ENCODE peak calls at places on chromosomes 1 and 21, in seven cellular contexts. H, Z, C, M, V, Y and D are unnamed samples.

GRCh38 chr1:46148318-46148717 is 15.9 kb upstream of the PIK3R3 start:
- DNase-seq in H (peak), Z (no peak), C (no peak), M (no peak), V (no peak), Y (no peak), D (no peak)

GRCh38 chr1:169698976-169699375 is 12.4 kb downstream of the SELL start:
- DNase-seq in H (no peak), Z (no peak), C (no peak), M (no peak), V (no peak), Y (no peak), D (no peak)

GRCh38 chr1:115099693-115100050 is 10.4 kb upstream of the TSPAN2 start:
- DNase-seq in H (no peak), Z (no peak), C (no peak), M (no peak), V (no peak), Y (no peak), D (peak)

GRCh38 chr1:155191904-155192303 is 15.8 kb downstream of the THBS3 start:
- DNase-seq in H (no peak), Z (no peak), C (no peak), M (no peak), V (no peak), Y (no peak), D (no peak)

GRCh38 chr1:22153653-22154052 is 10.8 kb upstream of the WNT4 start:
- DNase-seq in H (no peak), Z (no peak), C (no peak), M (no peak), V (no peak), Y (no peak), D (no peak)

GRCh38 chr1:16302709-16303627 is 49.3 kb downstream of the FBXO42 start:
- DNase-seq in H (no peak), Z (no peak), C (no peak), M (no peak), V (no peak), Y (no peak), D (no peak)

GRCh38 chr1:171220551-171221175 is 27.6 kb upstream of the FMO1 start:
- DNase-seq in H (peak), Z (no peak), C (no peak), M (no peak), V (no peak), Y (no peak), D (no peak)

GRCh38 chr1:225849905-225850304 is 32.3 kb downstream of the TMEM63A start:
- DNase-seq in H (no peak), Z (no peak), C (no peak), M (no peak), V (no peak), Y (no peak), D (no peak)

GRCh38 chr1:65059930-65060538 is 88.0 kb upstream of the AK4 start:
- DNase-seq in H (no peak), Z (no peak), C (peak), M (peak), V (peak), Y (peak), D (no peak)

GRCh38 chr1:1891349-1892078 is 627 bp upstream of the GNB1 start:
- DNase-seq in H (peak), Z (peak), C (peak), M (peak), V (no peak), Y (peak), D (peak)

GRCh38 chr1:10694274-10694632 is 102.2 kb downstream of the CASZ1 start:
- DNase-seq in H (no peak), Z (no peak), C (peak), M (no peak), V (no peak), Y (no peak), D (no peak)

GRCh38 chr21:36859744-36860501 is 106.5 kb downstream of the HLCS start:
- DNase-seq in H (peak), Z (no peak), C (peak), M (peak), V (no peak), Y (peak), D (peak)

GRCh38 chr1:13723810-13724209 is 23.8 kb downstream of the PRDM2 start:
- DNase-seq in H (peak), Z (no peak), C (no peak), M (no peak), V (no peak), Y (peak), D (no peak)

GRCh38 chr1:93014156-93014555 is 52.9 kb upstream of the DIPK1A start:
- DNase-seq in H (no peak), Z (no peak), C (no peak), M (no peak), V (no peak), Y (no peak), D (no peak)